ENCODE peak calls at places on chromosomes 13 and 19, in four cellular contexts. W is activated T-cell treated with anti-CD3 and anti-CD28 coated beads for 4 hours, F is stomach, H is psoas muscle. R is an unnamed sample.

GRCh38 chr13:56039992-56040391 is 1100.7 kb upstream of the PRR20A start:
- DNase-seq in F (no peak), H (no peak), W (no peak), R (no peak)

GRCh38 chr13:50584856-50585580 is 258.5 kb downstream of the DLEU7 start:
- DNase-seq in F (no peak), H (no peak), W (no peak), R (no peak)

GRCh38 chr19:34590228-34590627 is 86.7 kb downstream of the SCGB2B2 start:
- DNase-seq in H (no peak), W (no peak), F (no peak), R (no peak)

GRCh38 chr19:17860331-17860992 is 752 bp downstream of the RPL18A start:
- DNase-seq in W (no peak), F (no peak), H (no peak), R (no peak)

GRCh38 chr19:1291761-1292418 is 6.2 kb downstream of the EFNA2 start:
- DNase-seq in H (no peak), W (no peak), F (no peak), R (no peak)

GRCh38 chr13:23715762-23716235 is 145.6 kb downstream of the TNFRSF19 start:
- DNase-seq in F (peak), H (no peak), W (no peak), R (peak)

GRCh38 chr13:47598340-47598911 is 402.6 kb downstream of the SUCLA2 start:
- DNase-seq in W (no peak), H (no peak), F (no peak), R (peak)

GRCh38 chr13:64505511-64505910 is 2724.6 kb downstream of the PCDH9 start:
- DNase-seq in H (no peak), W (no peak), F (no peak), R (no peak)

GRCh38 chr19:40341601-40342482 is 6.4 kb downstream of the C19orf47 start:
- DNase-seq in F (no peak), W (no peak), H (peak), R (no peak)

GRCh38 chr13:94825507-94825906 is 113.2 kb upstream of the SOX21 start:
- DNase-seq in W (no peak), H (peak), F (peak), R (no peak)

GRCh38 chr19:2549701-2550191 is 73.8 kb downstream of the GADD45B start:
- DNase-seq in W (no peak), H (peak), F (peak), R (no peak)

GRCh38 chr19:1690570-1691307 is 38.3 kb upstream of the TCF3 start:
- DNase-seq in W (no peak), F (peak), H (no peak), R (peak)